ENCODE peak calls at places on chromosomes 16 and 17, in five cellular contexts. M is MM.1S, Q is iPS DF 6.9, N is GM23248, T is esophagus muscularis mucosa. K is an unnamed sample.

GRCh38 chr17:44820631-44821196 is 9.4 kb downstream of the GJC1 start:
- DNase-seq in M (no peak), Q (no peak), N (peak), T (no peak), K (no peak)

GRCh38 chr16:68749424-68749823 is 12.3 kb downstream of the CDH1 start:
- DNase-seq in M (no peak), Q (no peak), N (no peak), T (no peak), K (no peak)

GRCh38 chr17:14793237-14793636 is 471.9 kb downstream of the PMP22 start:
- DNase-seq in M (no peak), Q (no peak), N (peak), T (no peak), K (no peak)

GRCh38 chr16:16145286-16145685 is 78.0 kb downstream of the ABCC6 start:
- DNase-seq in M (no peak), Q (no peak), N (no peak), T (no peak), K (no peak)

GRCh38 chr17:2062571-2063183 is 7.8 kb downstream of the HIC1 start:
- DNase-seq in M (no peak), Q (no peak), N (peak), T (peak), K (no peak)

GRCh38 chr17:55198690-55199370 is 65.9 kb upstream of the HLF start:
- DNase-seq in M (no peak), Q (no peak), N (no peak), T (no peak), K (no peak)

GRCh38 chr16:66972983-66973382 is 11.9 kb downstream of the CES3 start:
- DNase-seq in M (no peak), Q (no peak), N (no peak), T (no peak), K (no peak)

GRCh38 chr17:14510136-14510535 is 209.3 kb downstream of the HS3ST3B1 start:
- DNase-seq in M (no peak), Q (no peak), N (peak), T (no peak), K (no peak)

GRCh38 chr16:4283939-4284338 is 11.1 kb upstream of the TFAP4 start:
- DNase-seq in M (no peak), Q (no peak), N (peak), T (no peak), K (no peak)

GRCh38 chr17:70307430-70307829 is 138.1 kb downstream of the KCNJ2 start:
- DNase-seq in M (no peak), Q (no peak), N (peak), T (no peak), K (no peak)

GRCh38 chr17:67375054-67375427 is 2.0 kb upstream of the PITPNC1 start:
- DNase-seq in M (no peak), Q (no peak), N (no peak), T (no peak), K (no peak)

GRCh38 chr16:17511340-17511739 is 40.6 kb upstream of the XYLT1 start:
- DNase-seq in M (no peak), Q (no peak), N (peak), T (no peak), K (no peak)

GRCh38 chr16:67329901-67330300 is 3.3 kb downstream of the LRRC36 start:
- DNase-seq in M (no peak), Q (no peak), N (no peak), T (peak), K (no peak)

GRCh38 chr16:57265850-57266530 is 18.5 kb downstream of the PLLP start:
- DNase-seq in M (no peak), Q (no peak), N (peak), T (no peak), K (peak)

GRCh38 chr17:73612074-73612473 is 32.2 kb downstream of the SDK2 start:
- DNase-seq in M (no peak), Q (no peak), N (no peak), T (no peak), K (no peak)

GRCh38 chr17:61409301-61410099 is 9.9 kb downstream of the TBX2 start:
- DNase-seq in M (peak), Q (no peak), N (peak), T (no peak), K (peak)

GRCh38 chr17:75652934-75653549 is 13.9 kb downstream of the RECQL5 start:
- DNase-seq in M (peak), Q (no peak), N (peak), T (no peak), K (no peak)

GRCh38 chr17:80441133-80441578 is 26.2 kb downstream of the ENDOV start:
- DNase-seq in M (peak), Q (peak), N (peak), T (no peak), K (no peak)

GRCh38 chr17:32943647-32944191 is 15.8 kb downstream of the TMEM98 start:
- DNase-seq in M (no peak), Q (no peak), N (peak), T (no peak), K (peak)

GRCh38 chr16:73323880-73324279 is 276.0 kb upstream of the ZFHX3 start:
- DNase-seq in M (no peak), Q (no peak), N (no peak), T (no peak), K (no peak)

GRCh38 chr17:41865596-41865893 is 322 bp upstream of the KLHL11 start:
- DNase-seq in M (no peak), Q (no peak), N (no peak), T (no peak), K (no peak)

GRCh38 chr16:61590577-61590976 is 445.7 kb downstream of the CDH8 start:
- DNase-seq in M (no peak), Q (no peak), N (no peak), T (no peak), K (no peak)

GRCh38 chr17:27384261-27384701 is 72.0 kb upstream of the KSR1 start:
- DNase-seq in M (no peak), Q (no peak), N (peak), T (no peak), K (no peak)

GRCh38 chr17:19248149-19248922 is 11.2 kb downstream of the EPN2 start:
- DNase-seq in M (no peak), Q (no peak), N (no peak), T (no peak), K (no peak)

GRCh38 chr17:42421479-42422332 is 1.4 kb downstream of the CAVIN1 start:
- DNase-seq in M (no peak), Q (no peak), N (peak), T (no peak), K (peak)

GRCh38 chr16:51880776-51881175 is 666.2 kb downstream of the TOX3 start:
- DNase-seq in M (no peak), Q (no peak), N (peak), T (no peak), K (no peak)

GRCh38 chr17:59513934-59514841 is 51.2 kb upstream of the DHX40 start:
- DNase-seq in M (no peak), Q (no peak), N (peak), T (no peak), K (peak)

GRCh38 chr16:67967956-67968439 is 439 bp downstream of the SLC12A4 start:
- DNase-seq in M (peak), Q (no peak), N (peak), T (no peak), K (peak)

GRCh38 chr16:4288148-4288921 is 15.5 kb upstream of the TFAP4 start:
- DNase-seq in M (peak), Q (no peak), N (peak), T (no peak), K (peak)

GRCh38 chr16:57284206-57284951 is at the start of gene PLLP:
- DNase-seq in M (no peak), Q (no peak), N (peak), T (no peak), K (peak)

GRCh38 chr16:72508196-72508595 is 336.2 kb upstream of the PMFBP1 start:
- DNase-seq in M (no peak), Q (no peak), N (peak), T (no peak), K (no peak)

GRCh38 chr17:46782250-46782953 is 36.1 kb downstream of the WNT3 start:
- DNase-seq in M (peak), Q (no peak), N (peak), T (no peak), K (peak)

GRCh38 chr17:28258347-28258887 is 60.6 kb upstream of the TMEM97 start:
- DNase-seq in M (no peak), Q (no peak), N (no peak), T (no peak), K (no peak)

GRCh38 chr16:50859628-50860360 is 117.9 kb downstream of the CYLD start:
- DNase-seq in M (no peak), Q (no peak), N (no peak), T (peak), K (peak)

GRCh38 chr16:50856991-50857390 is 115.1 kb downstream of the CYLD start:
- DNase-seq in M (no peak), Q (no peak), N (no peak), T (peak), K (no peak)

GRCh38 chr16:50858376-50858775 is 116.5 kb downstream of the CYLD start:
- DNase-seq in M (no peak), Q (no peak), N (no peak), T (peak), K (peak)

GRCh38 chr16:50858877-50859627 is 117.2 kb downstream of the CYLD start:
- DNase-seq in M (no peak), Q (no peak), N (no peak), T (no peak), K (no peak)

GRCh38 chr16:50857881-50858280 is 116.0 kb downstream of the CYLD start:
- DNase-seq in M (no peak), Q (no peak), N (no peak), T (peak), K (no peak)
- H3K4me3 ChIP-seq in M (no peak), Q (no peak), N (no peak), T (no peak), K (no peak)

GRCh38 chr17:50373705-50374104 is 676 bp downstream of the EME1 start:
- DNase-seq in M (no peak), Q (no peak), N (no peak), T (no peak), K (no peak)
- H3K4me3 ChIP-seq in M (peak), Q (peak), N (peak), T (no peak), K (peak)

GRCh38 chr17:35313875-35314409 is 59.5 kb downstream of the SLFN11 start:
- DNase-seq in M (no peak), Q (no peak), N (peak), T (no peak), K (peak)
- H3K4me3 ChIP-seq in M (no peak), Q (peak), N (no peak), T (peak), K (peak)

GRCh38 chr17:57557363-57557762 is 187.7 kb downstream of the CCDC182 start:
- DNase-seq in M (no peak), Q (no peak), N (no peak), T (no peak), K (no peak)
- H3K4me3 ChIP-seq in M (no peak), Q (no peak), N (no peak), T (no peak), K (no peak)

GRCh38 chr16:84367297-84367680 is 1.0 kb upstream of the ATP2C2 start:
- DNase-seq in M (no peak), Q (no peak), N (no peak), T (no peak), K (no peak)

GRCh38 chr16:84369938-84370627 is 1.7 kb downstream of the ATP2C2 start:
- DNase-seq in M (no peak), Q (no peak), N (no peak), T (no peak), K (no peak)

GRCh38 chr16:84367750-84368320 is 503 bp upstream of the ATP2C2 start:
- DNase-seq in M (no peak), Q (no peak), N (no peak), T (no peak), K (peak)

GRCh38 chr16:84369105-84369504 is 767 bp downstream of the ATP2C2 start:
- DNase-seq in M (no peak), Q (no peak), N (no peak), T (no peak), K (no peak)

GRCh38 chr16:84368327-84368996 is at the start of gene ATP2C2:
- DNase-seq in M (no peak), Q (no peak), N (no peak), T (no peak), K (peak)
- H3K4me3 ChIP-seq in M (no peak), Q (peak), N (no peak), T (no peak), K (peak)

GRCh38 chr17:13435230-13435629 is 166.5 kb downstream of the HS3ST3A1 start:
- DNase-seq in M (no peak), Q (no peak), N (no peak), T (no peak), K (no peak)
- H3K4me3 ChIP-seq in M (no peak), Q (no peak), N (no peak), T (no peak), K (no peak)

K was measured in upper lobe of left lung.